ENCODE peak calls at places on chromosomes 3 and 15, in seven cellular contexts. P, S, T, Y, A, X and Q are unnamed samples.

GRCh38 chr15:32986147-32986546 is 208.4 kb downstream of the FMN1 start:
- DNase-seq in S (no peak), A (no peak), X (no peak), T (no peak), Y (no peak), P (no peak), Q (no peak)

GRCh38 chr15:64596701-64597468 is 136.5 kb downstream of the ZNF609 start:
- DNase-seq in A (peak), T (no peak), X (peak), S (no peak), P (no peak), Y (peak), Q (peak)

GRCh38 chr3:61378321-61378720 is 127.1 kb upstream of the FHIT start:
- DNase-seq in P (no peak), T (no peak), Y (peak), S (no peak), A (no peak), X (no peak), Q (no peak)

GRCh38 chr15:69575387-69575786 is 122.8 kb downstream of the RPLP1 start:
- DNase-seq in S (no peak), T (no peak), P (no peak), X (no peak), Y (no peak), A (no peak), Q (no peak)

GRCh38 chr3:8279476-8279875 is 222.1 kb upstream of the LMCD1 start:
- DNase-seq in P (no peak), S (no peak), T (no peak), Y (no peak), A (peak), X (no peak), Q (no peak)

GRCh38 chr3:55167586-55168317 is 239.9 kb upstream of the LRTM1 start:
- DNase-seq in P (no peak), X (no peak), T (no peak), Y (peak), S (peak), A (no peak), Q (peak)

GRCh38 chr3:138594150-138594934 is at the start of gene CEP70:
- DNase-seq in Y (peak), T (peak), P (peak), X (peak), S (peak), A (peak), Q (peak)

GRCh38 chr15:68489426-68489825 is 57.5 kb upstream of the ITGA11 start:
- DNase-seq in A (no peak), Y (peak), P (no peak), T (no peak), S (no peak), X (no peak), Q (peak)

GRCh38 chr3:150800722-150801121 is 37.8 kb upstream of the SIAH2 start:
- DNase-seq in X (no peak), T (no peak), A (no peak), P (no peak), Y (no peak), S (no peak), Q (no peak)

GRCh38 chr3:160133757-160134156 is 91.5 kb upstream of the C3orf80 start:
- DNase-seq in Y (peak), T (peak), S (peak), P (peak), A (peak), X (peak), Q (peak)

GRCh38 chr15:88155310-88155709 is 101.2 kb downstream of the NTRK3 start:
- DNase-seq in Y (no peak), A (no peak), P (no peak), T (no peak), S (no peak), X (no peak), Q (no peak)

GRCh38 chr3:39748002-39748401 is 61.4 kb upstream of the MYRIP start:
- DNase-seq in X (no peak), Y (no peak), T (no peak), P (no peak), S (no peak), A (no peak), Q (peak)

GRCh38 chr3:24972491-24972890 is 455.6 kb upstream of the RARB start:
- DNase-seq in P (no peak), A (no peak), Y (no peak), T (no peak), X (no peak), S (no peak), Q (no peak)

GRCh38 chr15:72591361-72591760 is 63.1 kb upstream of the GOLGA6B start:
- DNase-seq in T (no peak), A (no peak), X (no peak), S (no peak), P (no peak), Y (peak), Q (peak)

GRCh38 chr3:192515661-192516040 is 211.7 kb downstream of the FGF12 start:
- DNase-seq in P (no peak), A (no peak), T (no peak), S (no peak), X (peak), Y (no peak), Q (peak)

GRCh38 chr15:52379395-52380111 is 83.9 kb upstream of the MYO5C start:
- DNase-seq in Y (no peak), T (no peak), X (no peak), P (no peak), A (no peak), S (no peak), Q (no peak)

GRCh38 chr3:162302983-162303624 is 806.5 kb downstream of the OTOL1 start:
- DNase-seq in Y (peak), S (no peak), T (no peak), X (no peak), P (no peak), A (no peak), Q (no peak)

GRCh38 chr3:30347679-30348216 is 258.7 kb upstream of the TGFBR2 start:
- DNase-seq in A (no peak), Y (peak), X (no peak), T (peak), P (no peak), S (peak), Q (peak)

GRCh38 chr3:157810924-157811718 is 295.1 kb downstream of the SHOX2 start:
- DNase-seq in P (no peak), S (no peak), Y (no peak), A (no peak), X (no peak), T (no peak), Q (no peak)

DNA sequence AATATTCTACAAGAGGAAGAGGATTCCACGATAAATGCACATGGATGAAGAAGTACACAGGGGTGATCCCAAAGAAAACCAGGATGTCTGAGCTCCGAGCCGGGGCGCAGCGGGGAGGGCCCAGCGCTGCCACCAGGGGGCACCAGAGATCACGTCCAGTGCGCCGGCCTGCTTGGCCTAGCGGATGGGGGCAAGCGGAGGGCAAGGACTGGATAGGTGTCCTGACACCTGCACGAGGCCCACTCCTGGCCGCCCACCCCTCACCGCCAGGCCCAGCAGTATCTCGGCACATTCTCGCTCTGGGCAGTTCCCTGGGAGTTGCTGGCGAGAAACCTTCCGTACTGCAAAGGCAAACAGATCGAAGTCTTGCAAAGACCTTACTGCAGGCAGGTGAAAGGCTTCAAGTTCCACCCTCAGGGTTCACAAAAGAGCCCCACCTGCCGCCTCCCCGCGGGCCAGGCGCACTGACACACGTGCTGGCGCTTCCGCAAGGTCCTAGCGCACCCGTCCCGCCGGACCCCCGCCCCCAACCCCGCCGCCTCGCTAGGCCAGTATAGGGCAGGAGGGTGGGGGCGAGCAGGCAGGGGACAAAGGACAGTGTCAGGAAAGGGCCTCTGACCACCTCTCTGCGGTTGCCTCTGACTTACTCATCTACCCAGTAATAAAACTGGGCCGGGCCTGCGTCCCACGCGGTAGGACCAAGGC is 3.3 kb downstream of the ANKRD63 start:
- DNase-seq in P (no peak), A (peak), S (peak), Y (peak), T (no peak), X (peak), Q (peak)
- TF ChIP-seq EZH2 in P (no peak), A (no peak), S (no peak), Y (no peak), T (no peak), X (no peak), Q (no peak)

GRCh38 chr3:129249284-129250065 is at the start of gene COPG1:
- DNase-seq in X (peak), T (peak), Y (peak), S (peak), A (peak), P (peak), Q (peak)

GRCh38 chr3:129246636-129247035 is 2.8 kb upstream of the COPG1 start:
- DNase-seq in P (no peak), Y (no peak), S (no peak), T (no peak), A (no peak), X (no peak), Q (no peak)

GRCh38 chr3:129240436-129240835 is 9.0 kb upstream of the COPG1 start:
- DNase-seq in Y (peak), P (no peak), S (peak), T (no peak), X (no peak), A (no peak), Q (peak)

GRCh38 chr3:129248286-129248979 is 973 bp upstream of the COPG1 start:
- DNase-seq in P (no peak), A (no peak), T (no peak), Y (no peak), S (peak), X (no peak), Q (peak)

GRCh38 chr3:129245141-129245540 is 4.3 kb upstream of the COPG1 start:
- DNase-seq in Y (no peak), P (no peak), S (peak), T (no peak), X (no peak), A (no peak), Q (peak)
- H3K4me3 ChIP-seq in Y (no peak), P (no peak), S (peak), T (no peak), X (no peak), A (no peak), Q (peak)

GRCh38 chr3:57127849-57128566 is 37.1 kb downstream of the IL17RD start:
- DNase-seq in P (no peak), A (no peak), S (no peak), T (no peak), Y (peak), X (no peak), Q (peak)
- TF ChIP-seq EZH2 in P (no peak), A (no peak), S (no peak), T (no peak), Y (no peak), X (no peak), Q (no peak)

GRCh38 chr15:80698636-80699035 is 3.5 kb downstream of the ABHD17C start:
- DNase-seq in X (no peak), Y (peak), T (no peak), S (no peak), A (no peak), P (no peak), Q (peak)

GRCh38 chr15:80706161-80706560 is 11.1 kb downstream of the ABHD17C start:
- DNase-seq in P (no peak), Y (peak), T (no peak), A (peak), X (no peak), S (no peak), Q (no peak)

GRCh38 chr15:80699981-80700380 is 4.9 kb downstream of the ABHD17C start:
- DNase-seq in T (no peak), P (no peak), S (peak), A (no peak), Y (peak), X (no peak), Q (peak)

GRCh38 chr15:80703965-80704364 is 8.9 kb downstream of the ABHD17C start:
- DNase-seq in A (no peak), X (no peak), S (no peak), P (no peak), Y (peak), T (no peak), Q (no peak)

GRCh38 chr15:80701676-80702311 is 6.7 kb downstream of the ABHD17C start:
- DNase-seq in S (no peak), A (no peak), Y (no peak), X (no peak), T (no peak), P (no peak), Q (no peak)
- H3K4me3 ChIP-seq in S (no peak), A (no peak), Y (no peak), X (no peak), T (no peak), P (no peak), Q (no peak)